ENCODE peak calls at places on chromosomes 5 and 9, in ten cellular contexts. One of them, this sample, is unnamed.

GRCh38 chr5:547086-547924 is 23.1 kb upstream of the SLC9A3 start:
- DNase-seq in tibial artery: no peak
- DNase-seq in GM06990: no peak
- DNase-seq in IMR-90: no peak
- DNase-seq in A549: no peak
- DNase-seq in mammary epithelial cell: peak; percentile 21
- DNase-seq in MM.1S: no peak
- DNase-seq in fibroblast of mammary gland: no peak
- DNase-seq in right lobe of liver: peak; percentile 45
- DNase-seq in heart left ventricle: peak; percentile 22
- DNase-seq in this sample: peak; percentile 25

GRCh38 chr5:160470437-160471341 is 49.0 kb downstream of the PTTG1 start:
- DNase-seq in tibial artery: peak; percentile 29
- DNase-seq in GM06990: no peak
- DNase-seq in IMR-90: peak; percentile 58
- DNase-seq in A549: no peak
- DNase-seq in mammary epithelial cell: no peak
- DNase-seq in MM.1S: no peak
- DNase-seq in fibroblast of mammary gland: peak; percentile 72
- DNase-seq in right lobe of liver: no peak
- DNase-seq in heart left ventricle: no peak
- DNase-seq in this sample: no peak

GRCh38 chr5:35803221-35803651 is 53.5 kb upstream of the IL7R start:
- DNase-seq in tibial artery: no peak
- DNase-seq in GM06990: no peak
- DNase-seq in IMR-90: peak; percentile 79
- DNase-seq in A549: no peak
- DNase-seq in mammary epithelial cell: no peak
- DNase-seq in MM.1S: no peak
- DNase-seq in fibroblast of mammary gland: peak; percentile 72
- DNase-seq in right lobe of liver: no peak
- DNase-seq in heart left ventricle: peak; percentile 27
- DNase-seq in this sample: no peak

GRCh38 chr5:159759791-159760300 is 156.4 kb upstream of the ADRA1B start:
- DNase-seq in tibial artery: no peak
- DNase-seq in GM06990: no peak
- DNase-seq in IMR-90: peak; percentile 59
- DNase-seq in A549: no peak
- DNase-seq in mammary epithelial cell: no peak
- DNase-seq in MM.1S: no peak
- DNase-seq in fibroblast of mammary gland: no peak
- DNase-seq in right lobe of liver: no peak
- DNase-seq in heart left ventricle: no peak
- DNase-seq in this sample: no peak

GRCh38 chr5:61069150-61069549 is 93.1 kb downstream of the SMIM15 start:
- DNase-seq in tibial artery: no peak
- DNase-seq in GM06990: no peak
- DNase-seq in IMR-90: no peak
- DNase-seq in A549: no peak
- DNase-seq in mammary epithelial cell: peak; percentile 9
- DNase-seq in MM.1S: no peak
- DNase-seq in fibroblast of mammary gland: no peak
- DNase-seq in right lobe of liver: no peak
- DNase-seq in heart left ventricle: no peak
- DNase-seq in this sample: no peak

GRCh38 chr5:100623719-100624118 is 88.5 kb downstream of the FAM174A start:
- DNase-seq in tibial artery: no peak
- DNase-seq in GM06990: no peak
- DNase-seq in IMR-90: peak; percentile 25
- DNase-seq in A549: peak; percentile 14
- DNase-seq in mammary epithelial cell: peak; percentile 24
- DNase-seq in MM.1S: peak; percentile 42
- DNase-seq in fibroblast of mammary gland: peak; percentile 49
- DNase-seq in right lobe of liver: no peak
- DNase-seq in heart left ventricle: no peak
- DNase-seq in this sample: peak; percentile 55

GRCh38 chr9:69023650-69024049 is 9.7 kb upstream of the PRKACG start:
- DNase-seq in tibial artery: no peak
- DNase-seq in GM06990: no peak
- DNase-seq in IMR-90: no peak
- DNase-seq in A549: no peak
- DNase-seq in mammary epithelial cell: no peak
- DNase-seq in MM.1S: no peak
- DNase-seq in fibroblast of mammary gland: no peak
- DNase-seq in right lobe of liver: no peak
- DNase-seq in heart left ventricle: no peak
- DNase-seq in this sample: no peak

GRCh38 chr9:129781991-129782390 is 21.0 kb upstream of the TOR1B start:
- DNase-seq in tibial artery: no peak
- DNase-seq in GM06990: no peak
- DNase-seq in IMR-90: no peak
- DNase-seq in A549: no peak
- DNase-seq in mammary epithelial cell: no peak
- DNase-seq in MM.1S: no peak
- DNase-seq in fibroblast of mammary gland: no peak
- DNase-seq in right lobe of liver: no peak
- DNase-seq in heart left ventricle: no peak
- DNase-seq in this sample: no peak

GRCh38 chr5:173880306-173880985 is 7.7 kb upstream of the CPEB4 start:
- DNase-seq in tibial artery: no peak
- DNase-seq in GM06990: no peak
- DNase-seq in IMR-90: peak; percentile 96
- DNase-seq in A549: peak; percentile 33
- DNase-seq in mammary epithelial cell: peak; percentile 44
- DNase-seq in MM.1S: no peak
- DNase-seq in fibroblast of mammary gland: peak; percentile 67
- DNase-seq in right lobe of liver: no peak
- DNase-seq in heart left ventricle: no peak
- DNase-seq in this sample: peak; percentile 19

GRCh38 chr9:16985559-16986348 is 115.3 kb upstream of the BNC2 start:
- DNase-seq in tibial artery: peak; percentile 82
- DNase-seq in GM06990: no peak
- DNase-seq in IMR-90: peak; percentile 93
- DNase-seq in A549: peak; percentile 19
- DNase-seq in mammary epithelial cell: no peak
- DNase-seq in MM.1S: no peak
- DNase-seq in fibroblast of mammary gland: peak; percentile 87
- DNase-seq in right lobe of liver: no peak
- DNase-seq in heart left ventricle: peak; percentile 41
- DNase-seq in this sample: no peak

GRCh38 chr5:37789991-37790390 is 49.9 kb downstream of the GDNF start:
- DNase-seq in tibial artery: no peak
- DNase-seq in GM06990: no peak
- DNase-seq in IMR-90: peak; percentile 70
- DNase-seq in A549: no peak
- DNase-seq in mammary epithelial cell: peak; percentile 44
- DNase-seq in MM.1S: no peak
- DNase-seq in fibroblast of mammary gland: peak; percentile 45
- DNase-seq in right lobe of liver: no peak
- DNase-seq in heart left ventricle: no peak
- DNase-seq in this sample: no peak

GRCh38 chr5:37787742-37788141 is 52.1 kb downstream of the GDNF start:
- DNase-seq in tibial artery: no peak
- DNase-seq in GM06990: no peak
- DNase-seq in IMR-90: no peak
- DNase-seq in A549: no peak
- DNase-seq in mammary epithelial cell: no peak
- DNase-seq in MM.1S: no peak
- DNase-seq in fibroblast of mammary gland: peak; percentile 68
- DNase-seq in right lobe of liver: no peak
- DNase-seq in heart left ventricle: no peak
- DNase-seq in this sample: no peak

GRCh38 chr5:37791321-37791720 is 48.5 kb downstream of the GDNF start:
- DNase-seq in tibial artery: no peak
- DNase-seq in GM06990: no peak
- DNase-seq in IMR-90: no peak
- DNase-seq in A549: no peak
- DNase-seq in mammary epithelial cell: no peak
- DNase-seq in MM.1S: no peak
- DNase-seq in fibroblast of mammary gland: no peak
- DNase-seq in right lobe of liver: no peak
- DNase-seq in heart left ventricle: no peak
- DNase-seq in this sample: no peak

GRCh38 chr5:37792976-37793328 is 46.9 kb downstream of the GDNF start:
- DNase-seq in tibial artery: no peak
- DNase-seq in GM06990: no peak
- DNase-seq in IMR-90: peak; percentile 87
- DNase-seq in A549: no peak
- DNase-seq in mammary epithelial cell: peak; percentile 67
- DNase-seq in MM.1S: no peak
- DNase-seq in fibroblast of mammary gland: peak; percentile 93
- DNase-seq in right lobe of liver: no peak
- DNase-seq in heart left ventricle: no peak
- DNase-seq in this sample: no peak
- TF ChIP-seq CTCF in tibial artery: no peak
- TF ChIP-seq CTCF in GM06990: no peak
- TF ChIP-seq CTCF in IMR-90: no peak
- TF ChIP-seq CTCF in A549: no peak
- TF ChIP-seq CTCF in mammary epithelial cell: no peak
- TF ChIP-seq CTCF in MM.1S: no peak
- TF ChIP-seq CTCF in fibroblast of mammary gland: no peak
- TF ChIP-seq CTCF in right lobe of liver: no peak
- TF ChIP-seq CTCF in heart left ventricle: no peak
- TF ChIP-seq CTCF in this sample: no peak

GRCh38 chr5:38188591-38188990 is 69.8 kb upstream of the EGFLAM start:
- DNase-seq in tibial artery: no peak
- DNase-seq in GM06990: no peak
- DNase-seq in IMR-90: no peak
- DNase-seq in A549: no peak
- DNase-seq in mammary epithelial cell: no peak
- DNase-seq in MM.1S: no peak
- DNase-seq in fibroblast of mammary gland: no peak
- DNase-seq in right lobe of liver: no peak
- DNase-seq in heart left ventricle: no peak
- DNase-seq in this sample: no peak

GRCh38 chr5:38189031-38189632 is 69.2 kb upstream of the EGFLAM start:
- DNase-seq in tibial artery: no peak
- DNase-seq in GM06990: no peak
- DNase-seq in IMR-90: no peak
- DNase-seq in A549: no peak
- DNase-seq in mammary epithelial cell: no peak
- DNase-seq in MM.1S: no peak
- DNase-seq in fibroblast of mammary gland: no peak
- DNase-seq in right lobe of liver: no peak
- DNase-seq in heart left ventricle: no peak
- DNase-seq in this sample: no peak

GRCh38 chr5:38191693-38192092 is 66.7 kb upstream of the EGFLAM start:
- DNase-seq in tibial artery: no peak
- DNase-seq in GM06990: no peak
- DNase-seq in IMR-90: no peak
- DNase-seq in A549: no peak
- DNase-seq in mammary epithelial cell: no peak
- DNase-seq in MM.1S: no peak
- DNase-seq in fibroblast of mammary gland: no peak
- DNase-seq in right lobe of liver: no peak
- DNase-seq in heart left ventricle: no peak
- DNase-seq in this sample: no peak

GRCh38 chr5:38190111-38190510 is 68.2 kb upstream of the EGFLAM start:
- DNase-seq in tibial artery: no peak
- DNase-seq in GM06990: no peak
- DNase-seq in IMR-90: no peak
- DNase-seq in A549: no peak
- DNase-seq in mammary epithelial cell: no peak
- DNase-seq in MM.1S: no peak
- DNase-seq in fibroblast of mammary gland: no peak
- DNase-seq in right lobe of liver: no peak
- DNase-seq in heart left ventricle: no peak
- DNase-seq in this sample: no peak

DNA sequence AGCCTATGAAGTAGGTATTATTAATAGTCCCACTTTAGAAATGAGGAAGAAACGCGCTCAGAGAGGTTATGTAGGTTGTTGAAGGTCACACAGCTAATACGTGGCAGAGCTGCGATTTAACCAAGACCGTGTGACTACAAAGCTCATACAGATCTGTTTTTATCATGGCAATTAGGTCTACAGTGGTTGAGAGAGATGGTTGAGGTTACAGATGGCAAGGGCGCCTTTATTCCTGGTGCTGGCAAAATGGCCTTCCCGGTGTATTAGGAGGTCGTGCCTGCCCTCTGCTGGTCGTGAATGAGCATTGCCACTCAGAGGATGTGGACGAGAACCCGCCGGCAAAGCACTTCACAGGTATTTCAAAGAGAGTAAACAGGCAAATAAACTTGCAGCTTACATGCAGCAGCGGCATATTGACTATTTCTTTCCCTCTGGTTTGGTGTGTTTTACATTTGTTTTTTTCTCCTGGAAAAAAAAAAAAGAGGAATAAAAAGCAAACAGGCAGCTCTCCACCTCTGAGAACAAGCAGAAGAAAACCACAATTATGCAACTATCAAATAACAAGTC is 65.3 kb upstream of the EGFLAM start:
- DNase-seq in tibial artery: peak; percentile 52
- DNase-seq in GM06990: peak; percentile 6
- DNase-seq in IMR-90: peak; percentile 53
- DNase-seq in A549: peak; percentile 62
- DNase-seq in mammary epithelial cell: peak; percentile 38
- DNase-seq in MM.1S: peak; percentile 69
- DNase-seq in fibroblast of mammary gland: peak; percentile 62
- DNase-seq in right lobe of liver: peak; percentile 76
- DNase-seq in heart left ventricle: peak; percentile 58
- DNase-seq in this sample: peak; percentile 68
- H3K4me3 ChIP-seq in tibial artery: no peak overlapping the region
- H3K4me3 ChIP-seq in GM06990: no peak overlapping the region
- H3K4me3 ChIP-seq in IMR-90: no peak overlapping the region
- H3K4me3 ChIP-seq in A549: no peak overlapping the region
- H3K4me3 ChIP-seq in mammary epithelial cell: no peak overlapping the region
- H3K4me3 ChIP-seq in MM.1S: no peak overlapping the region
- H3K4me3 ChIP-seq in fibroblast of mammary gland: no peak overlapping the region
- H3K4me3 ChIP-seq in right lobe of liver: no peak overlapping the region
- H3K4me3 ChIP-seq in heart left ventricle: no peak overlapping the region
- H3K4me3 ChIP-seq in this sample: no peak overlapping the region

DNA sequence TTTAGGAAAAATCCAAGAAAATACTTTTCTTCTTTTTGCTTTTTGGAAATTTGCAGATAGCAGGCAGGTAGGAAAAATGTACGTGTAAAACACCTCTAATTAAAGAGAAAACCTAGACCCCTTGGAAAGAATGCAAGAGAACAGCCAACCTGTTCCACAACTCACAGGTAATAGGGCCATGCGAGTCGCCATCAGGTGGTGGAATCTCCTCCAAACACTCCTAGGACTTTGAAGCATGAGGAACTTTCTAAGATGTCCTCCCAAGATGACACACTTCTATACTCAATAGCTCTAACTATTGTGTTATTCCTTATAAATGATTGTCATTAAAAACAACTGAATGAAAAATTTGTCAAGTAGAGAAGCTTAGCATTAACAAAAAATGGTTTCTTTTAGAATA is 174.0 kb downstream of the TMC1 start:
- DNase-seq in tibial artery: no peak
- DNase-seq in GM06990: no peak
- DNase-seq in IMR-90: no peak
- DNase-seq in A549: peak; percentile 12
- DNase-seq in mammary epithelial cell: no peak
- DNase-seq in MM.1S: no peak
- DNase-seq in fibroblast of mammary gland: no peak
- DNase-seq in right lobe of liver: no peak
- DNase-seq in heart left ventricle: no peak
- DNase-seq in this sample: peak; percentile 30
- TF ChIP-seq CTCF in tibial artery: no peak
- TF ChIP-seq CTCF in GM06990: no peak
- TF ChIP-seq CTCF in IMR-90: no peak
- TF ChIP-seq CTCF in A549: no peak
- TF ChIP-seq CTCF in mammary epithelial cell: peak; percentile 11
- TF ChIP-seq CTCF in MM.1S: no peak
- TF ChIP-seq CTCF in fibroblast of mammary gland: no peak
- TF ChIP-seq CTCF in right lobe of liver: no peak
- TF ChIP-seq CTCF in heart left ventricle: no peak
- TF ChIP-seq CTCF in this sample: peak; percentile 8

GRCh38 chr5:153827407-153827806 is 211.3 kb downstream of the FAM114A2 start:
- DNase-seq in tibial artery: peak; percentile 22
- DNase-seq in GM06990: no peak
- DNase-seq in IMR-90: no peak
- DNase-seq in A549: peak; percentile 3
- DNase-seq in mammary epithelial cell: no peak
- DNase-seq in MM.1S: no peak
- DNase-seq in fibroblast of mammary gland: peak; percentile 32
- DNase-seq in right lobe of liver: no peak
- DNase-seq in heart left ventricle: no peak
- DNase-seq in this sample: no peak
- H3K4me3 ChIP-seq in tibial artery: no peak overlapping the region
- H3K4me3 ChIP-seq in GM06990: no peak overlapping the region
- H3K4me3 ChIP-seq in IMR-90: no peak overlapping the region
- H3K4me3 ChIP-seq in A549: no peak overlapping the region
- H3K4me3 ChIP-seq in mammary epithelial cell: no peak overlapping the region
- H3K4me3 ChIP-seq in MM.1S: no peak overlapping the region
- H3K4me3 ChIP-seq in fibroblast of mammary gland: no peak overlapping the region
- H3K4me3 ChIP-seq in right lobe of liver: no peak overlapping the region
- H3K4me3 ChIP-seq in heart left ventricle: no peak overlapping the region
- H3K4me3 ChIP-seq in this sample: no peak overlapping the region

This sample was measured in epithelial cell of esophagus.